ENCODE peak calls at places on chromosomes 1 and 21, in nine cellular contexts. H, B, Q, R, S, A, V, C and J are unnamed samples.

GRCh38 chr1:172286629-172287076 is 133.8 kb upstream of the C1orf105 start:
- DNase-seq in C (peak), R (no peak), H (no peak), A (no peak), S (peak), Q (no peak), V (no peak), B (no peak), J (no peak)

GRCh38 chr1:22420456-22421053 is 31.1 kb upstream of the ZBTB40 start:
- DNase-seq in V (peak), A (peak), S (peak), Q (peak), R (peak), B (peak), C (peak), H (no peak), J (peak)

GRCh38 chr21:26912466-26912865 is 54.4 kb downstream of the ADAMTS5 start:
- DNase-seq in R (no peak), A (no peak), H (no peak), V (no peak), S (no peak), Q (no peak), C (no peak), B (no peak), J (no peak)

GRCh38 chr1:174080819-174081218 is 58.7 kb upstream of the RC3H1 start:
- DNase-seq in H (no peak), R (no peak), B (no peak), Q (no peak), V (no peak), C (no peak), S (no peak), A (no peak), J (no peak)

GRCh38 chr21:24290151-24290833 is 1317.0 kb downstream of the MRPL39 start:
- DNase-seq in R (no peak), H (no peak), Q (no peak), A (no peak), V (no peak), B (no peak), S (no peak), C (no peak), J (no peak)

GRCh38 chr1:81756872-81757271 is 43.9 kb upstream of the ADGRL2 start:
- DNase-seq in H (no peak), A (no peak), R (no peak), Q (no peak), S (no peak), C (no peak), B (no peak), V (peak), J (no peak)

GRCh38 chr1:234776256-234776874 is 166.4 kb upstream of the IRF2BP2 start:
- DNase-seq in H (no peak), Q (peak), R (no peak), S (no peak), A (peak), B (no peak), C (no peak), V (no peak), J (no peak)

GRCh38 chr1:58885998-58886397 is 102.2 kb upstream of the JUN start:
- DNase-seq in S (peak), Q (no peak), B (no peak), R (peak), H (no peak), C (no peak), V (peak), A (peak), J (no peak)

GRCh38 chr1:158819461-158820443 is 11.4 kb upstream of the MNDA start:
- DNase-seq in H (no peak), A (no peak), V (no peak), S (no peak), B (no peak), Q (no peak), C (no peak), R (no peak), J (peak)

GRCh38 chr1:169105087-169105433 is 1.4 kb upstream of the ATP1B1 start:
- DNase-seq in S (peak), R (peak), B (no peak), Q (no peak), V (no peak), C (no peak), A (no peak), H (no peak), J (peak)

GRCh38 chr1:9824702-9825089 is 931 bp upstream of the CLSTN1 start:
- DNase-seq in B (no peak), S (no peak), H (no peak), A (no peak), R (no peak), V (no peak), C (no peak), Q (no peak), J (no peak)

GRCh38 chr1:172431721-172432192 is 11.3 kb downstream of the C1orf105 start:
- DNase-seq in B (peak), C (no peak), S (no peak), V (peak), R (peak), A (peak), H (no peak), Q (peak), J (no peak)

GRCh38 chr1:24070821-24071393 is 41.0 kb downstream of the MYOM3 start:
- DNase-seq in C (peak), R (peak), S (peak), Q (peak), B (peak), V (peak), H (no peak), A (peak), J (peak)

GRCh38 chr21:15063081-15063820 is 1.5 kb downstream of the NRIP1 start:
- DNase-seq in S (peak), B (peak), C (no peak), H (no peak), R (no peak), Q (no peak), A (no peak), V (no peak), J (peak)

GRCh38 chr1:113170519-113170918 is 97.5 kb downstream of the LRIG2 start:
- DNase-seq in R (no peak), B (no peak), A (no peak), V (no peak), Q (no peak), C (no peak), H (no peak), S (no peak), J (no peak)

GRCh38 chr1:98421098-98421460 is 240.4 kb upstream of the SNX7 start:
- DNase-seq in R (no peak), V (no peak), A (no peak), H (no peak), Q (no peak), B (no peak), C (no peak), S (no peak), J (no peak)

GRCh38 chr1:221939598-221939997 is 197.7 kb upstream of the DUSP10 start:
- DNase-seq in V (no peak), B (no peak), Q (no peak), A (no peak), H (no peak), S (no peak), R (no peak), C (no peak), J (no peak)

GRCh38 chr1:170157820-170158219 is 12.1 kb downstream of the NTMT2 start:
- DNase-seq in H (no peak), V (no peak), R (no peak), B (no peak), Q (no peak), S (no peak), C (no peak), A (no peak), J (no peak)

GRCh38 chr1:151838491-151839412 is 868 bp downstream of the C2CD4D start:
- DNase-seq in B (no peak), A (no peak), Q (no peak), H (no peak), S (no peak), R (no peak), V (no peak), C (no peak), J (no peak)

GRCh38 chr1:155171836-155172731 is 1.0 kb downstream of the KRTCAP2 start:
- DNase-seq in S (no peak), V (no peak), H (peak), C (peak), B (no peak), R (no peak), A (peak), Q (peak), J (no peak)

GRCh38 chr21:36606292-36606982 is 92.5 kb upstream of the SIM2 start:
- DNase-seq in A (no peak), R (no peak), V (no peak), B (no peak), C (no peak), Q (no peak), H (no peak), S (peak), J (no peak)

GRCh38 chr1:93567255-93567918 is 114.2 kb downstream of the BCAR3 start:
- DNase-seq in B (peak), H (no peak), A (no peak), S (peak), V (no peak), Q (no peak), C (peak), R (no peak), J (peak)

GRCh38 chr21:38272215-38272614 is 15.4 kb downstream of the KCNJ15 start:
- DNase-seq in V (no peak), C (no peak), H (no peak), B (no peak), S (no peak), Q (no peak), R (no peak), A (no peak), J (no peak)

GRCh38 chr21:38950388-38951094 is 144.8 kb downstream of the ETS2 start:
- DNase-seq in Q (no peak), H (no peak), B (no peak), V (peak), S (no peak), R (no peak), A (no peak), C (no peak), J (no peak)

GRCh38 chr1:9655127-9655723 is 3.7 kb downstream of the PIK3CD start:
- DNase-seq in R (no peak), A (no peak), Q (no peak), B (no peak), H (no peak), V (no peak), S (no peak), C (no peak), J (no peak)

GRCh38 chr1:53992085-53992874 is 25.7 kb downstream of the LDLRAD1 start:
- DNase-seq in B (peak), S (no peak), A (no peak), H (no peak), Q (no peak), C (peak), R (no peak), V (peak), J (no peak)

GRCh38 chr1:247373721-247374141 is 42.1 kb upstream of the ZNF496 start:
- DNase-seq in S (peak), H (no peak), C (peak), Q (peak), V (no peak), R (peak), B (peak), A (no peak), J (peak)

GRCh38 chr1:1225238-1225845 is 6.5 kb downstream of the SDF4 start:
- DNase-seq in C (no peak), Q (no peak), V (no peak), S (no peak), H (no peak), A (no peak), R (no peak), B (no peak), J (no peak)

DNA sequence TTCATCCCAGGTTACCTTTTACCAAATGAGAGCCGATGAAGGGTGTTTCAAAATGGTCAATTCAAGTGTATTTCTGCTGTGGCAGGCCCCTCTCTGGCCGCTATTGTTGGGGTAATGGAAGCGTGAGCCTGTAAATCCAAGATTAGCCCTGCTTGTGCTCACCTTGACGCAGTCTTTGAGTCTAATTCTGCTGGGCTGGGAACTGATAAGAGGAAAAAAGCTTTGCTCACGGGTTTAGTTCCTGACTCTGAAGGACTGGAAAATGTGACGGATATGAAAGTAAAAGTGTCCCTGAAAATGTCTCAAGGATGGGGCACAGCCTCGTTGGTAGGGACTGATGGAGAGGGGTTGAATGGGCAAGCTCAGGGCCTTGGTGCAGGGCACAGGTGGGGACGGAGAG is 125.9 kb upstream of the GALNT2 start:
- DNase-seq in A (no peak), S (no peak), H (no peak), B (no peak), R (peak), Q (no peak), C (no peak), V (no peak), J (no peak)
- TF ChIP-seq POLR2A in A (no peak), S (no peak), H (no peak), B (no peak), R (no peak), Q (no peak), C (no peak), V (no peak), J (no peak)

GRCh38 chr1:110559157-110559556 is 40.2 kb upstream of the KCNA10 start:
- DNase-seq in H (no peak), V (no peak), S (no peak), R (no peak), C (no peak), Q (peak), B (no peak), A (no peak), J (no peak)

GRCh38 chr1:110554871-110555801 is 36.2 kb upstream of the KCNA10 start:
- DNase-seq in Q (peak), V (peak), H (no peak), C (peak), A (no peak), S (peak), R (peak), B (peak), J (peak)

GRCh38 chr1:110556471-110556807 is 37.5 kb upstream of the KCNA10 start:
- DNase-seq in S (peak), H (no peak), Q (peak), V (no peak), C (peak), B (no peak), R (no peak), A (peak), J (no peak)

GRCh38 chr1:110555807-110556470 is 37.0 kb upstream of the KCNA10 start:
- DNase-seq in S (peak), A (peak), R (peak), V (no peak), Q (peak), H (no peak), B (no peak), C (peak), J (no peak)

DNA sequence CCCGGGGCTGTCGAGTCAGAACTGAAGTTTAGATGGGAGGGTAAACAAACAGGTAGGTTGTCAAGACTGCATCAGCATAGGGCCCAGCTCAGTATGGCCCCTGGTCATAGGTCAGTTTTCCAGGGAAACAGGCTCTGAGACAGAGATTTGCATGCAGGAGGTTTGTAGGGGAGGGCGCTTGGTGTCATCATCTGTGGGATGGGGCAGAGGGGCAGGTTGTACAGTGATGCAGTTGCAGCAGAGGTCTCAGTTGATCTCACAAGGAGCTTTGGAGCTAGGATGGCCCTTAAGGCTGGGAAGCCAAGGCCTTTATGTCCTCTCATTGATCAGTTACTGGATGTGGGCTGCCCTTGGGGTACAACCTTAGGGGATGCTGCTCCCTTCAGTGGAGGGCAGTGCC is 38.5 kb upstream of the KCNA10 start:
- DNase-seq in Q (no peak), H (no peak), B (no peak), A (no peak), R (no peak), S (no peak), V (no peak), C (no peak), J (no peak)
- TF ChIP-seq POLR2A in Q (no peak), H (no peak), B (no peak), A (no peak), R (no peak), S (no peak), V (no peak), C (no peak), J (no peak)

GRCh38 chr1:202176949-202177927 is 16.4 kb upstream of the LGR6 start:
- DNase-seq in B (no peak), S (no peak), C (no peak), Q (no peak), A (no peak), H (no peak), V (no peak), R (no peak), J (no peak)
- TF ChIP-seq POLR2A in B (no peak), S (no peak), C (no peak), Q (no peak), A (no peak), H (no peak), V (no peak), R (no peak), J (no peak)

GRCh38 chr21:44062380-44062779 is 44.8 kb upstream of the PWP2 start:
- DNase-seq in C (peak), B (no peak), Q (peak), R (no peak), A (no peak), S (peak), H (no peak), V (no peak), J (no peak)
- TF ChIP-seq POLR2A in C (no peak), B (no peak), Q (no peak), R (no peak), A (no peak), S (no peak), H (no peak), V (no peak), J (no peak)